ENCODE peak calls at places on chromosome 22, in six cellular contexts. One of them, this sample, is unnamed.
A peak's percentile ranks its signal among the peaks of the same experiment; 100 is the strongest.

GRCh38 chr22:48743601-48744282 is 1083.9 kb downstream of the BRD1 start:
- DNase-seq in activated T-helper 2 cell treated with anti-CD3 and anti-CD28 coated beads, Interferon-gamma antibody, Interleukin-2, Interleukin-4, amounts not matched to agents 10 μg/mL and 5 μg/mL and 100 μg/mL, durations not matched to agents 14 hours and 24 hours and 36 hours: no peak
- DNase-seq in sigmoid colon: peak; percentile 54
- DNase-seq in stimulated activated CD8-positive, alpha-beta memory T cell treated with anti-CD3 and anti-CD28 coated beads, Interleukin-12 subunit alpha, Interleukin-12 subunit beta, amount 100 ng/mL, for 1 hour: no peak
- DNase-seq in ureter: peak; percentile 38
- DNase-seq in psoas muscle: no peak
- DNase-seq in this sample: no peak

GRCh38 chr22:42282252-42282942 is 11.9 kb upstream of the TCF20 start:
- DNase-seq in psoas muscle: peak; percentile 41
- DNase-seq in activated T-helper 2 cell treated with anti-CD3 and anti-CD28 coated beads, Interferon-gamma antibody, Interleukin-2, Interleukin-4, amounts not matched to agents 10 μg/mL and 5 μg/mL and 100 μg/mL, durations not matched to agents 14 hours and 24 hours and 36 hours: no peak
- DNase-seq in ureter: no peak
- DNase-seq in sigmoid colon: peak; percentile 59
- DNase-seq in stimulated activated CD8-positive, alpha-beta memory T cell treated with anti-CD3 and anti-CD28 coated beads, Interleukin-12 subunit alpha, Interleukin-12 subunit beta, amount 100 ng/mL, for 1 hour: no peak
- DNase-seq in this sample: peak; percentile 55

GRCh38 chr22:35887296-35887875 is 141.2 kb downstream of the RBFOX2 start:
- DNase-seq in sigmoid colon: no peak
- DNase-seq in stimulated activated CD8-positive, alpha-beta memory T cell treated with anti-CD3 and anti-CD28 coated beads, Interleukin-12 subunit alpha, Interleukin-12 subunit beta, amount 100 ng/mL, for 1 hour: no peak
- DNase-seq in psoas muscle: no peak
- DNase-seq in ureter: no peak
- DNase-seq in activated T-helper 2 cell treated with anti-CD3 and anti-CD28 coated beads, Interferon-gamma antibody, Interleukin-2, Interleukin-4, amounts not matched to agents 10 μg/mL and 5 μg/mL and 100 μg/mL, durations not matched to agents 14 hours and 24 hours and 36 hours: no peak
- DNase-seq in this sample: no peak

GRCh38 chr22:25853078-25853477 is 111.1 kb downstream of the MYO18B start:
- DNase-seq in activated T-helper 2 cell treated with anti-CD3 and anti-CD28 coated beads, Interferon-gamma antibody, Interleukin-2, Interleukin-4, amounts not matched to agents 10 μg/mL and 5 μg/mL and 100 μg/mL, durations not matched to agents 14 hours and 24 hours and 36 hours: no peak
- DNase-seq in psoas muscle: no peak
- DNase-seq in stimulated activated CD8-positive, alpha-beta memory T cell treated with anti-CD3 and anti-CD28 coated beads, Interleukin-12 subunit alpha, Interleukin-12 subunit beta, amount 100 ng/mL, for 1 hour: no peak
- DNase-seq in sigmoid colon: no peak
- DNase-seq in ureter: no peak
- DNase-seq in this sample: no peak

GRCh38 chr22:49007013-49007653 is 820.5 kb downstream of the BRD1 start:
- DNase-seq in ureter: no peak
- DNase-seq in activated T-helper 2 cell treated with anti-CD3 and anti-CD28 coated beads, Interferon-gamma antibody, Interleukin-2, Interleukin-4, amounts not matched to agents 10 μg/mL and 5 μg/mL and 100 μg/mL, durations not matched to agents 14 hours and 24 hours and 36 hours: no peak
- DNase-seq in sigmoid colon: no peak
- DNase-seq in stimulated activated CD8-positive, alpha-beta memory T cell treated with anti-CD3 and anti-CD28 coated beads, Interleukin-12 subunit alpha, Interleukin-12 subunit beta, amount 100 ng/mL, for 1 hour: no peak
- DNase-seq in psoas muscle: peak; percentile 26
- DNase-seq in this sample: peak; percentile 56

GRCh38 chr22:31742115-31742514 is 7.8 kb downstream of the PRR14L start:
- DNase-seq in psoas muscle: no peak
- DNase-seq in activated T-helper 2 cell treated with anti-CD3 and anti-CD28 coated beads, Interferon-gamma antibody, Interleukin-2, Interleukin-4, amounts not matched to agents 10 μg/mL and 5 μg/mL and 100 μg/mL, durations not matched to agents 14 hours and 24 hours and 36 hours: no peak
- DNase-seq in ureter: no peak
- DNase-seq in sigmoid colon: no peak
- DNase-seq in stimulated activated CD8-positive, alpha-beta memory T cell treated with anti-CD3 and anti-CD28 coated beads, Interleukin-12 subunit alpha, Interleukin-12 subunit beta, amount 100 ng/mL, for 1 hour: no peak
- DNase-seq in this sample: no peak

GRCh38 chr22:50724616-50725015 is 13.4 kb upstream of the ACR start:
- DNase-seq in stimulated activated CD8-positive, alpha-beta memory T cell treated with anti-CD3 and anti-CD28 coated beads, Interleukin-12 subunit alpha, Interleukin-12 subunit beta, amount 100 ng/mL, for 1 hour: no peak
- DNase-seq in sigmoid colon: no peak
- DNase-seq in ureter: no peak
- DNase-seq in activated T-helper 2 cell treated with anti-CD3 and anti-CD28 coated beads, Interferon-gamma antibody, Interleukin-2, Interleukin-4, amounts not matched to agents 10 μg/mL and 5 μg/mL and 100 μg/mL, durations not matched to agents 14 hours and 24 hours and 36 hours: no peak
- DNase-seq in psoas muscle: no peak
- DNase-seq in this sample: peak; percentile 58

GRCh38 chr22:49101873-49102272 is 725.8 kb downstream of the BRD1 start:
- DNase-seq in activated T-helper 2 cell treated with anti-CD3 and anti-CD28 coated beads, Interferon-gamma antibody, Interleukin-2, Interleukin-4, amounts not matched to agents 10 μg/mL and 5 μg/mL and 100 μg/mL, durations not matched to agents 14 hours and 24 hours and 36 hours: no peak
- DNase-seq in ureter: no peak
- DNase-seq in stimulated activated CD8-positive, alpha-beta memory T cell treated with anti-CD3 and anti-CD28 coated beads, Interleukin-12 subunit alpha, Interleukin-12 subunit beta, amount 100 ng/mL, for 1 hour: no peak
- DNase-seq in psoas muscle: no peak
- DNase-seq in sigmoid colon: peak; percentile 44
- DNase-seq in this sample: peak; percentile 45

GRCh38 chr22:22479999-22480532 is 28.5 kb downstream of the ZNF280B start:
- DNase-seq in stimulated activated CD8-positive, alpha-beta memory T cell treated with anti-CD3 and anti-CD28 coated beads, Interleukin-12 subunit alpha, Interleukin-12 subunit beta, amount 100 ng/mL, for 1 hour: no peak
- DNase-seq in sigmoid colon: no peak
- DNase-seq in psoas muscle: no peak
- DNase-seq in ureter: no peak
- DNase-seq in activated T-helper 2 cell treated with anti-CD3 and anti-CD28 coated beads, Interferon-gamma antibody, Interleukin-2, Interleukin-4, amounts not matched to agents 10 μg/mL and 5 μg/mL and 100 μg/mL, durations not matched to agents 14 hours and 24 hours and 36 hours: no peak
- DNase-seq in this sample: no peak

GRCh38 chr22:42340695-42341383 is 70.4 kb upstream of the TCF20 start:
- DNase-seq in activated T-helper 2 cell treated with anti-CD3 and anti-CD28 coated beads, Interferon-gamma antibody, Interleukin-2, Interleukin-4, amounts not matched to agents 10 μg/mL and 5 μg/mL and 100 μg/mL, durations not matched to agents 14 hours and 24 hours and 36 hours: no peak
- DNase-seq in stimulated activated CD8-positive, alpha-beta memory T cell treated with anti-CD3 and anti-CD28 coated beads, Interleukin-12 subunit alpha, Interleukin-12 subunit beta, amount 100 ng/mL, for 1 hour: no peak
- DNase-seq in sigmoid colon: peak; percentile 81
- DNase-seq in ureter: no peak
- DNase-seq in psoas muscle: no peak
- DNase-seq in this sample: no peak

GRCh38 chr22:49971232-49972162 is 10.9 kb downstream of the PIM3 start:
- DNase-seq in sigmoid colon: peak; percentile 88
- DNase-seq in ureter: peak; percentile 85
- DNase-seq in psoas muscle: peak; percentile 95
- DNase-seq in stimulated activated CD8-positive, alpha-beta memory T cell treated with anti-CD3 and anti-CD28 coated beads, Interleukin-12 subunit alpha, Interleukin-12 subunit beta, amount 100 ng/mL, for 1 hour: no peak
- DNase-seq in activated T-helper 2 cell treated with anti-CD3 and anti-CD28 coated beads, Interferon-gamma antibody, Interleukin-2, Interleukin-4, amounts not matched to agents 10 μg/mL and 5 μg/mL and 100 μg/mL, durations not matched to agents 14 hours and 24 hours and 36 hours: no peak
- DNase-seq in this sample: peak; percentile 95

GRCh38 chr22:48828688-48829087 is 999.0 kb downstream of the BRD1 start:
- DNase-seq in activated T-helper 2 cell treated with anti-CD3 and anti-CD28 coated beads, Interferon-gamma antibody, Interleukin-2, Interleukin-4, amounts not matched to agents 10 μg/mL and 5 μg/mL and 100 μg/mL, durations not matched to agents 14 hours and 24 hours and 36 hours: no peak
- DNase-seq in stimulated activated CD8-positive, alpha-beta memory T cell treated with anti-CD3 and anti-CD28 coated beads, Interleukin-12 subunit alpha, Interleukin-12 subunit beta, amount 100 ng/mL, for 1 hour: no peak
- DNase-seq in ureter: no peak
- DNase-seq in psoas muscle: no peak
- DNase-seq in sigmoid colon: no peak
- DNase-seq in this sample: peak; percentile 43

GRCh38 chr22:21443735-21444421 is 23.3 kb upstream of the TMEM191C start:
- DNase-seq in sigmoid colon: peak; percentile 42
- DNase-seq in stimulated activated CD8-positive, alpha-beta memory T cell treated with anti-CD3 and anti-CD28 coated beads, Interleukin-12 subunit alpha, Interleukin-12 subunit beta, amount 100 ng/mL, for 1 hour: no peak
- DNase-seq in ureter: peak; percentile 30
- DNase-seq in activated T-helper 2 cell treated with anti-CD3 and anti-CD28 coated beads, Interferon-gamma antibody, Interleukin-2, Interleukin-4, amounts not matched to agents 10 μg/mL and 5 μg/mL and 100 μg/mL, durations not matched to agents 14 hours and 24 hours and 36 hours: no peak
- DNase-seq in psoas muscle: no peak
- DNase-seq in this sample: peak; percentile 59

GRCh38 chr22:35477911-35478582 is 62.6 kb upstream of the RASD2 start:
- DNase-seq in ureter: peak; percentile 88
- DNase-seq in sigmoid colon: peak; percentile 95
- DNase-seq in stimulated activated CD8-positive, alpha-beta memory T cell treated with anti-CD3 and anti-CD28 coated beads, Interleukin-12 subunit alpha, Interleukin-12 subunit beta, amount 100 ng/mL, for 1 hour: no peak
- DNase-seq in activated T-helper 2 cell treated with anti-CD3 and anti-CD28 coated beads, Interferon-gamma antibody, Interleukin-2, Interleukin-4, amounts not matched to agents 10 μg/mL and 5 μg/mL and 100 μg/mL, durations not matched to agents 14 hours and 24 hours and 36 hours: no peak
- DNase-seq in psoas muscle: peak; percentile 78
- DNase-seq in this sample: peak; percentile 93

GRCh38 chr22:19361501-19362103 is 69.9 kb downstream of the HIRA start:
- DNase-seq in stimulated activated CD8-positive, alpha-beta memory T cell treated with anti-CD3 and anti-CD28 coated beads, Interleukin-12 subunit alpha, Interleukin-12 subunit beta, amount 100 ng/mL, for 1 hour: no peak
- DNase-seq in activated T-helper 2 cell treated with anti-CD3 and anti-CD28 coated beads, Interferon-gamma antibody, Interleukin-2, Interleukin-4, amounts not matched to agents 10 μg/mL and 5 μg/mL and 100 μg/mL, durations not matched to agents 14 hours and 24 hours and 36 hours: no peak
- DNase-seq in psoas muscle: no peak
- DNase-seq in ureter: no peak
- DNase-seq in sigmoid colon: no peak
- DNase-seq in this sample: no peak

GRCh38 chr22:21009638-21010425 is 5.1 kb upstream of the P2RX6 start:
- DNase-seq in psoas muscle: no peak
- DNase-seq in activated T-helper 2 cell treated with anti-CD3 and anti-CD28 coated beads, Interferon-gamma antibody, Interleukin-2, Interleukin-4, amounts not matched to agents 10 μg/mL and 5 μg/mL and 100 μg/mL, durations not matched to agents 14 hours and 24 hours and 36 hours: no peak
- DNase-seq in sigmoid colon: no peak
- DNase-seq in ureter: no peak
- DNase-seq in stimulated activated CD8-positive, alpha-beta memory T cell treated with anti-CD3 and anti-CD28 coated beads, Interleukin-12 subunit alpha, Interleukin-12 subunit beta, amount 100 ng/mL, for 1 hour: no peak
- DNase-seq in this sample: peak; percentile 35

GRCh38 chr22:21697866-21698265 is 32.1 kb downstream of the PPIL2 start:
- DNase-seq in sigmoid colon: no peak
- DNase-seq in psoas muscle: no peak
- DNase-seq in stimulated activated CD8-positive, alpha-beta memory T cell treated with anti-CD3 and anti-CD28 coated beads, Interleukin-12 subunit alpha, Interleukin-12 subunit beta, amount 100 ng/mL, for 1 hour: no peak
- DNase-seq in activated T-helper 2 cell treated with anti-CD3 and anti-CD28 coated beads, Interferon-gamma antibody, Interleukin-2, Interleukin-4, amounts not matched to agents 10 μg/mL and 5 μg/mL and 100 μg/mL, durations not matched to agents 14 hours and 24 hours and 36 hours: no peak
- DNase-seq in ureter: no peak
- DNase-seq in this sample: no peak

GRCh38 chr22:32785636-32786418 is 15.7 kb upstream of the TIMP3 start:
- DNase-seq in sigmoid colon: no peak
- DNase-seq in stimulated activated CD8-positive, alpha-beta memory T cell treated with anti-CD3 and anti-CD28 coated beads, Interleukin-12 subunit alpha, Interleukin-12 subunit beta, amount 100 ng/mL, for 1 hour: no peak
- DNase-seq in activated T-helper 2 cell treated with anti-CD3 and anti-CD28 coated beads, Interferon-gamma antibody, Interleukin-2, Interleukin-4, amounts not matched to agents 10 μg/mL and 5 μg/mL and 100 μg/mL, durations not matched to agents 14 hours and 24 hours and 36 hours: no peak
- DNase-seq in psoas muscle: no peak
- DNase-seq in ureter: no peak
- DNase-seq in this sample: no peak

GRCh38 chr22:49713003-49713402 is 114.7 kb downstream of the BRD1 start:
- DNase-seq in sigmoid colon: no peak
- DNase-seq in ureter: no peak
- DNase-seq in activated T-helper 2 cell treated with anti-CD3 and anti-CD28 coated beads, Interferon-gamma antibody, Interleukin-2, Interleukin-4, amounts not matched to agents 10 μg/mL and 5 μg/mL and 100 μg/mL, durations not matched to agents 14 hours and 24 hours and 36 hours: no peak
- DNase-seq in stimulated activated CD8-positive, alpha-beta memory T cell treated with anti-CD3 and anti-CD28 coated beads, Interleukin-12 subunit alpha, Interleukin-12 subunit beta, amount 100 ng/mL, for 1 hour: no peak
- DNase-seq in psoas muscle: no peak
- DNase-seq in this sample: no peak

GRCh38 chr22:46974631-46975585 is 212.5 kb downstream of the TBC1D22A start:
- DNase-seq in sigmoid colon: peak; percentile 45
- DNase-seq in stimulated activated CD8-positive, alpha-beta memory T cell treated with anti-CD3 and anti-CD28 coated beads, Interleukin-12 subunit alpha, Interleukin-12 subunit beta, amount 100 ng/mL, for 1 hour: no peak
- DNase-seq in ureter: no peak
- DNase-seq in activated T-helper 2 cell treated with anti-CD3 and anti-CD28 coated beads, Interferon-gamma antibody, Interleukin-2, Interleukin-4, amounts not matched to agents 10 μg/mL and 5 μg/mL and 100 μg/mL, durations not matched to agents 14 hours and 24 hours and 36 hours: no peak
- DNase-seq in psoas muscle: no peak
- DNase-seq in this sample: peak; percentile 62

GRCh38 chr22:27719535-27720227 is 81.9 kb downstream of the MN1 start:
- DNase-seq in psoas muscle: peak; percentile 90
- DNase-seq in sigmoid colon: no peak
- DNase-seq in stimulated activated CD8-positive, alpha-beta memory T cell treated with anti-CD3 and anti-CD28 coated beads, Interleukin-12 subunit alpha, Interleukin-12 subunit beta, amount 100 ng/mL, for 1 hour: no peak
- DNase-seq in activated T-helper 2 cell treated with anti-CD3 and anti-CD28 coated beads, Interferon-gamma antibody, Interleukin-2, Interleukin-4, amounts not matched to agents 10 μg/mL and 5 μg/mL and 100 μg/mL, durations not matched to agents 14 hours and 24 hours and 36 hours: no peak
- DNase-seq in ureter: peak; percentile 52
- DNase-seq in this sample: no peak

GRCh38 chr22:17501679-17502285 is 61.5 kb upstream of the SLC25A18 start:
- DNase-seq in activated T-helper 2 cell treated with anti-CD3 and anti-CD28 coated beads, Interferon-gamma antibody, Interleukin-2, Interleukin-4, amounts not matched to agents 10 μg/mL and 5 μg/mL and 100 μg/mL, durations not matched to agents 14 hours and 24 hours and 36 hours: no peak
- DNase-seq in psoas muscle: no peak
- DNase-seq in sigmoid colon: no peak
- DNase-seq in stimulated activated CD8-positive, alpha-beta memory T cell treated with anti-CD3 and anti-CD28 coated beads, Interleukin-12 subunit alpha, Interleukin-12 subunit beta, amount 100 ng/mL, for 1 hour: peak; percentile 4
- DNase-seq in ureter: no peak
- DNase-seq in this sample: no peak

GRCh38 chr22:33028191-33028700 is 29.9 kb downstream of the SYN3 start:
- DNase-seq in ureter: no peak
- DNase-seq in sigmoid colon: no peak
- DNase-seq in stimulated activated CD8-positive, alpha-beta memory T cell treated with anti-CD3 and anti-CD28 coated beads, Interleukin-12 subunit alpha, Interleukin-12 subunit beta, amount 100 ng/mL, for 1 hour: no peak
- DNase-seq in psoas muscle: no peak
- DNase-seq in activated T-helper 2 cell treated with anti-CD3 and anti-CD28 coated beads, Interferon-gamma antibody, Interleukin-2, Interleukin-4, amounts not matched to agents 10 μg/mL and 5 μg/mL and 100 μg/mL, durations not matched to agents 14 hours and 24 hours and 36 hours: no peak
- DNase-seq in this sample: no peak

GRCh38 chr22:27241430-27242110 is 560.0 kb downstream of the MN1 start:
- DNase-seq in sigmoid colon: no peak
- DNase-seq in ureter: no peak
- DNase-seq in psoas muscle: peak; percentile 56
- DNase-seq in activated T-helper 2 cell treated with anti-CD3 and anti-CD28 coated beads, Interferon-gamma antibody, Interleukin-2, Interleukin-4, amounts not matched to agents 10 μg/mL and 5 μg/mL and 100 μg/mL, durations not matched to agents 14 hours and 24 hours and 36 hours: no peak
- DNase-seq in stimulated activated CD8-positive, alpha-beta memory T cell treated with anti-CD3 and anti-CD28 coated beads, Interleukin-12 subunit alpha, Interleukin-12 subunit beta, amount 100 ng/mL, for 1 hour: no peak
- DNase-seq in this sample: peak; percentile 76

GRCh38 chr22:48667289-48667688 is 1160.4 kb downstream of the BRD1 start:
- DNase-seq in psoas muscle: peak; percentile 41
- DNase-seq in stimulated activated CD8-positive, alpha-beta memory T cell treated with anti-CD3 and anti-CD28 coated beads, Interleukin-12 subunit alpha, Interleukin-12 subunit beta, amount 100 ng/mL, for 1 hour: no peak
- DNase-seq in ureter: no peak
- DNase-seq in sigmoid colon: no peak
- DNase-seq in activated T-helper 2 cell treated with anti-CD3 and anti-CD28 coated beads, Interferon-gamma antibody, Interleukin-2, Interleukin-4, amounts not matched to agents 10 μg/mL and 5 μg/mL and 100 μg/mL, durations not matched to agents 14 hours and 24 hours and 36 hours: no peak
- DNase-seq in this sample: no peak

GRCh38 chr22:44142421-44143116 is 38.2 kb upstream of the PARVG start:
- DNase-seq in sigmoid colon: peak; percentile 86
- DNase-seq in ureter: no peak
- DNase-seq in stimulated activated CD8-positive, alpha-beta memory T cell treated with anti-CD3 and anti-CD28 coated beads, Interleukin-12 subunit alpha, Interleukin-12 subunit beta, amount 100 ng/mL, for 1 hour: no peak
- DNase-seq in psoas muscle: no peak
- DNase-seq in activated T-helper 2 cell treated with anti-CD3 and anti-CD28 coated beads, Interferon-gamma antibody, Interleukin-2, Interleukin-4, amounts not matched to agents 10 μg/mL and 5 μg/mL and 100 μg/mL, durations not matched to agents 14 hours and 24 hours and 36 hours: no peak
- DNase-seq in this sample: no peak

GRCh38 chr22:31083377-31083768 is 2.3 kb downstream of the SMTN start:
- DNase-seq in sigmoid colon: no peak
- DNase-seq in stimulated activated CD8-positive, alpha-beta memory T cell treated with anti-CD3 and anti-CD28 coated beads, Interleukin-12 subunit alpha, Interleukin-12 subunit beta, amount 100 ng/mL, for 1 hour: no peak
- DNase-seq in ureter: peak; percentile 59
- DNase-seq in activated T-helper 2 cell treated with anti-CD3 and anti-CD28 coated beads, Interferon-gamma antibody, Interleukin-2, Interleukin-4, amounts not matched to agents 10 μg/mL and 5 μg/mL and 100 μg/mL, durations not matched to agents 14 hours and 24 hours and 36 hours: no peak
- DNase-seq in psoas muscle: no peak
- DNase-seq in this sample: peak; percentile 80

GRCh38 chr22:40107756-40108437 is 69.8 kb upstream of the TNRC6B start:
- DNase-seq in activated T-helper 2 cell treated with anti-CD3 and anti-CD28 coated beads, Interferon-gamma antibody, Interleukin-2, Interleukin-4, amounts not matched to agents 10 μg/mL and 5 μg/mL and 100 μg/mL, durations not matched to agents 14 hours and 24 hours and 36 hours: peak; percentile 25
- DNase-seq in stimulated activated CD8-positive, alpha-beta memory T cell treated with anti-CD3 and anti-CD28 coated beads, Interleukin-12 subunit alpha, Interleukin-12 subunit beta, amount 100 ng/mL, for 1 hour: no peak
- DNase-seq in sigmoid colon: no peak
- DNase-seq in psoas muscle: no peak
- DNase-seq in ureter: no peak
- DNase-seq in this sample: no peak

GRCh38 chr22:39496131-39496838 is 5.8 kb upstream of the MIEF1 start:
- DNase-seq in ureter: no peak
- DNase-seq in sigmoid colon: peak; percentile 84
- DNase-seq in stimulated activated CD8-positive, alpha-beta memory T cell treated with anti-CD3 and anti-CD28 coated beads, Interleukin-12 subunit alpha, Interleukin-12 subunit beta, amount 100 ng/mL, for 1 hour: peak; percentile 30
- DNase-seq in psoas muscle: peak; percentile 82
- DNase-seq in activated T-helper 2 cell treated with anti-CD3 and anti-CD28 coated beads, Interferon-gamma antibody, Interleukin-2, Interleukin-4, amounts not matched to agents 10 μg/mL and 5 μg/mL and 100 μg/mL, durations not matched to agents 14 hours and 24 hours and 36 hours: peak; percentile 43
- DNase-seq in this sample: peak; percentile 90

GRCh38 chr22:45246060-45246985 is 5.6 kb upstream of the KIAA0930 start:
- DNase-seq in ureter: peak; percentile 64
- DNase-seq in stimulated activated CD8-positive, alpha-beta memory T cell treated with anti-CD3 and anti-CD28 coated beads, Interleukin-12 subunit alpha, Interleukin-12 subunit beta, amount 100 ng/mL, for 1 hour: no peak
- DNase-seq in psoas muscle: peak; percentile 48
- DNase-seq in activated T-helper 2 cell treated with anti-CD3 and anti-CD28 coated beads, Interferon-gamma antibody, Interleukin-2, Interleukin-4, amounts not matched to agents 10 μg/mL and 5 μg/mL and 100 μg/mL, durations not matched to agents 14 hours and 24 hours and 36 hours: no peak
- DNase-seq in sigmoid colon: peak; percentile 93
- DNase-seq in this sample: peak; percentile 78

GRCh38 chr22:28942801-28943500 is 59.6 kb downstream of the ZNRF3 start:
- DNase-seq in sigmoid colon: no peak
- DNase-seq in stimulated activated CD8-positive, alpha-beta memory T cell treated with anti-CD3 and anti-CD28 coated beads, Interleukin-12 subunit alpha, Interleukin-12 subunit beta, amount 100 ng/mL, for 1 hour: no peak
- DNase-seq in ureter: no peak
- DNase-seq in activated T-helper 2 cell treated with anti-CD3 and anti-CD28 coated beads, Interferon-gamma antibody, Interleukin-2, Interleukin-4, amounts not matched to agents 10 μg/mL and 5 μg/mL and 100 μg/mL, durations not matched to agents 14 hours and 24 hours and 36 hours: no peak
- DNase-seq in psoas muscle: no peak
- DNase-seq in this sample: no peak

This sample was measured in kidney.